ENCODE peak calls at places on chromosomes 3 and 15, in five cellular contexts. I is head of caudate nucleus, Q is posterior cingulate gyrus, S is amniotic stem cell, A is A549. V is an unnamed sample.

GRCh38 chr15:89127054-89127702 is 38.9 kb downstream of the ABHD2 start:
- DNase-seq in I (no peak), Q (no peak), S (no peak), A (peak), V (no peak)

GRCh38 chr3:187734841-187735240 is 10.4 kb downstream of the BCL6 start:
- DNase-seq in I (no peak), Q (no peak), S (no peak), A (no peak), V (no peak)

GRCh38 chr15:60918234-60918964 is 310.7 kb downstream of the RORA start:
- DNase-seq in I (no peak), Q (no peak), S (no peak), A (no peak), V (no peak)

GRCh38 chr3:153232737-153233330 is 70.8 kb downstream of the RAP2B start:
- DNase-seq in I (no peak), Q (no peak), S (peak), A (no peak), V (no peak)

GRCh38 chr3:64805248-64805647 is 117.4 kb upstream of the ADAMTS9 start:
- DNase-seq in I (no peak), Q (no peak), S (no peak), A (no peak), V (no peak)

GRCh38 chr15:58582150-58582549 is 150.4 kb downstream of the LIPC start:
- DNase-seq in I (no peak), Q (no peak), S (no peak), A (no peak), V (no peak)

GRCh38 chr15:23546158-23546557 is 19.3 kb upstream of the MKRN3 start:
- DNase-seq in I (no peak), Q (no peak), S (no peak), A (no peak), V (no peak)

GRCh38 chr3:12486916-12487315 is 2.6 kb downstream of the TSEN2 start:
- DNase-seq in I (no peak), Q (no peak), S (no peak), A (no peak), V (no peak)

GRCh38 chr3:172517859-172518466 is 5.3 kb downstream of the TNFSF10 start:
- DNase-seq in I (no peak), Q (no peak), S (no peak), A (no peak), V (no peak)

GRCh38 chr3:51819709-51820406 is 40.8 kb upstream of the IQCF6 start:
- DNase-seq in I (no peak), Q (no peak), S (no peak), A (peak), V (no peak)

GRCh38 chr3:88809993-88810392 is 297.4 kb upstream of the EPHA3 start:
- DNase-seq in I (no peak), Q (no peak), S (peak), A (no peak), V (no peak)

GRCh38 chr15:92545996-92546395 is 109.6 kb downstream of the FAM174B start:
- DNase-seq in I (no peak), Q (no peak), S (no peak), A (no peak), V (no peak)

GRCh38 chr15:47523669-47524068 is 193.6 kb upstream of the SEMA6D start:
- DNase-seq in I (no peak), Q (no peak), S (no peak), A (no peak), V (no peak)

GRCh38 chr15:85318732-85319076 is 61.7 kb upstream of the AKAP13 start:
- DNase-seq in I (no peak), Q (no peak), S (no peak), A (no peak), V (no peak)

GRCh38 chr3:33218446-33219174 is at the start of gene SUSD5:
- DNase-seq in I (no peak), Q (no peak), S (no peak), A (peak), V (peak)

V was measured in NCI-H460.